ENCODE peak calls at places on chromosomes 1 and 21, in ten cellular contexts. One of them, this sample, is unnamed.

GRCh38 chr1:208533746-208534603 is 289.8 kb upstream of the PLXNA2 start:
- DNase-seq in OCI-LY7: no peak
- DNase-seq in AG04450: no peak
- DNase-seq in endothelial cell of umbilical vein: no peak
- DNase-seq in neuronal stem cell: no peak
- DNase-seq in breast epithelium: no peak
- DNase-seq in pancreas: no peak
- DNase-seq in A673: no peak
- DNase-seq in tibial nerve: no peak
- DNase-seq in ovary: no peak
- DNase-seq in this sample: no peak

GRCh38 chr1:64183985-64184440 is 19.4 kb upstream of the UBE2U start:
- DNase-seq in OCI-LY7: no peak
- DNase-seq in AG04450: no peak
- DNase-seq in endothelial cell of umbilical vein: no peak
- DNase-seq in neuronal stem cell: no peak
- DNase-seq in breast epithelium: no peak
- DNase-seq in pancreas: no peak
- DNase-seq in A673: no peak
- DNase-seq in tibial nerve: no peak
- DNase-seq in ovary: no peak
- DNase-seq in this sample: no peak

GRCh38 chr1:164914208-164914607 is 355.2 kb downstream of the PBX1 start:
- DNase-seq in OCI-LY7: no peak
- DNase-seq in AG04450: peak
- DNase-seq in endothelial cell of umbilical vein: peak
- DNase-seq in neuronal stem cell: no peak
- DNase-seq in breast epithelium: no peak
- DNase-seq in pancreas: peak
- DNase-seq in A673: peak
- DNase-seq in tibial nerve: no peak
- DNase-seq in ovary: no peak
- DNase-seq in this sample: no peak

GRCh38 chr21:34198232-34199120 is 125.1 kb downstream of the MRPS6 start:
- DNase-seq in OCI-LY7: peak
- DNase-seq in AG04450: no peak
- DNase-seq in endothelial cell of umbilical vein: no peak
- DNase-seq in neuronal stem cell: no peak
- DNase-seq in breast epithelium: no peak
- DNase-seq in pancreas: no peak
- DNase-seq in A673: no peak
- DNase-seq in tibial nerve: no peak
- DNase-seq in ovary: no peak
- DNase-seq in this sample: no peak

GRCh38 chr1:24721533-24721932 is 23.7 kb upstream of the CLIC4 start:
- DNase-seq in OCI-LY7: no peak
- DNase-seq in AG04450: no peak
- DNase-seq in endothelial cell of umbilical vein: no peak
- DNase-seq in neuronal stem cell: no peak
- DNase-seq in breast epithelium: no peak
- DNase-seq in pancreas: no peak
- DNase-seq in A673: no peak
- DNase-seq in tibial nerve: no peak
- DNase-seq in ovary: no peak
- DNase-seq in this sample: no peak

GRCh38 chr1:221809101-221810029 is 67.5 kb upstream of the DUSP10 start:
- DNase-seq in OCI-LY7: no peak
- DNase-seq in AG04450: no peak
- DNase-seq in endothelial cell of umbilical vein: peak
- DNase-seq in neuronal stem cell: no peak
- DNase-seq in breast epithelium: no peak
- DNase-seq in pancreas: no peak
- DNase-seq in A673: no peak
- DNase-seq in tibial nerve: no peak
- DNase-seq in ovary: no peak
- DNase-seq in this sample: no peak

GRCh38 chr1:153577138-153577537 is 11.5 kb upstream of the S100A2 start:
- DNase-seq in OCI-LY7: no peak
- DNase-seq in AG04450: no peak
- DNase-seq in endothelial cell of umbilical vein: no peak
- DNase-seq in neuronal stem cell: no peak
- DNase-seq in breast epithelium: no peak
- DNase-seq in pancreas: no peak
- DNase-seq in A673: no peak
- DNase-seq in tibial nerve: no peak
- DNase-seq in ovary: no peak
- DNase-seq in this sample: no peak

GRCh38 chr1:55447488-55447887 is 232.3 kb upstream of the USP24 start:
- DNase-seq in OCI-LY7: no peak
- DNase-seq in AG04450: no peak
- DNase-seq in endothelial cell of umbilical vein: peak
- DNase-seq in neuronal stem cell: no peak
- DNase-seq in breast epithelium: no peak
- DNase-seq in pancreas: no peak
- DNase-seq in A673: no peak
- DNase-seq in tibial nerve: no peak
- DNase-seq in ovary: no peak
- DNase-seq in this sample: no peak

GRCh38 chr1:98761238-98761637 is 99.7 kb downstream of the SNX7 start:
- DNase-seq in OCI-LY7: peak
- DNase-seq in AG04450: no peak
- DNase-seq in endothelial cell of umbilical vein: no peak
- DNase-seq in neuronal stem cell: no peak
- DNase-seq in breast epithelium: no peak
- DNase-seq in pancreas: no peak
- DNase-seq in A673: peak
- DNase-seq in tibial nerve: no peak
- DNase-seq in ovary: no peak
- DNase-seq in this sample: no peak

GRCh38 chr1:215475719-215476525 is 91.2 kb upstream of the KCTD3 start:
- DNase-seq in OCI-LY7: no peak
- DNase-seq in AG04450: peak
- DNase-seq in endothelial cell of umbilical vein: no peak
- DNase-seq in neuronal stem cell: no peak
- DNase-seq in breast epithelium: no peak
- DNase-seq in pancreas: no peak
- DNase-seq in A673: no peak
- DNase-seq in tibial nerve: no peak
- DNase-seq in ovary: no peak
- DNase-seq in this sample: no peak

GRCh38 chr21:37237346-37237745 is 29.8 kb downstream of the VPS26C start:
- DNase-seq in OCI-LY7: no peak
- DNase-seq in AG04450: no peak
- DNase-seq in endothelial cell of umbilical vein: no peak
- DNase-seq in neuronal stem cell: no peak
- DNase-seq in breast epithelium: no peak
- DNase-seq in pancreas: no peak
- DNase-seq in A673: no peak
- DNase-seq in tibial nerve: no peak
- DNase-seq in ovary: no peak
- DNase-seq in this sample: no peak

GRCh38 chr1:30700528-30701265 is 22.7 kb downstream of the MATN1 start:
- DNase-seq in OCI-LY7: no peak
- DNase-seq in AG04450: peak
- DNase-seq in endothelial cell of umbilical vein: no peak
- DNase-seq in neuronal stem cell: no peak
- DNase-seq in breast epithelium: no peak
- DNase-seq in pancreas: no peak
- DNase-seq in A673: peak
- DNase-seq in tibial nerve: peak
- DNase-seq in ovary: peak
- DNase-seq in this sample: no peak

GRCh38 chr1:221394011-221394544 is 347.8 kb downstream of the DUSP10 start:
- DNase-seq in OCI-LY7: no peak
- DNase-seq in AG04450: peak
- DNase-seq in endothelial cell of umbilical vein: peak
- DNase-seq in neuronal stem cell: no peak
- DNase-seq in breast epithelium: no peak
- DNase-seq in pancreas: no peak
- DNase-seq in A673: no peak
- DNase-seq in tibial nerve: no peak
- DNase-seq in ovary: no peak
- DNase-seq in this sample: no peak

GRCh38 chr1:91944087-91944486 is 5.1 kb upstream of the BRDT start:
- DNase-seq in OCI-LY7: no peak
- DNase-seq in AG04450: no peak
- DNase-seq in endothelial cell of umbilical vein: no peak
- DNase-seq in neuronal stem cell: no peak
- DNase-seq in breast epithelium: no peak
- DNase-seq in pancreas: no peak
- DNase-seq in A673: no peak
- DNase-seq in tibial nerve: no peak
- DNase-seq in ovary: no peak
- DNase-seq in this sample: no peak

DNA sequence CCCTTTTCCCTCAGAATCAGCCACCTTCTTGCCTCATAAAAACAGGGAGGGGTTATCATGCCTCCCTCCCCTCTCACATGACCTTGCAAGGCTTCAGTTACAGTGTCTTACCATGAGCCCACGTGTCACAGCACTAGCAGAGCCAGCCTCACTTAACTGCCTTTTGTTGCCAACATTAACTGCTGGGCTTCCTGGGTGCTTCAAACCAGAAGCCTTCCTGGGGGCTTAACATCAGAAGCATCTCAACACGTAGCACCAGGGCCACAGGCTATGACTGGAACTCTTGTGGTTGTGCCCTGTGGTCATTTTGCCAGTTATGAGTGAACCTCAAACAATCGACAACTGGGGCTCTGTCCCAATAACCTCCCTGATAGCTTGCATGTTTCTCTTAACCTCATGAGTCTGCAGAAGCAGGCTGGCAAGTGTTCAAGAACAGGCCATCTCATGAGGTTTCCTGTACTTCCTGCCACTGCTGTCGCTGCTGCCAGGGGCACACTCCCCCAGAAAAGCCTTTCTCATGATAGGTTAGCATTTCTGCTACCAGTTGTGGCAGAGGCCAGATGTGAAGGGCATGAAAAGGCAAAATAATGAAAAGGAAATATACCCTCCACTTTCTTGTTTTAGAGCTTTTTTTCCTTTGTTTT is 132.2 kb downstream of the GLUL start:
- DNase-seq in OCI-LY7: no peak
- DNase-seq in AG04450: no peak
- DNase-seq in endothelial cell of umbilical vein: no peak
- DNase-seq in neuronal stem cell: no peak
- DNase-seq in breast epithelium: no peak
- DNase-seq in pancreas: peak
- DNase-seq in A673: peak
- DNase-seq in tibial nerve: peak
- DNase-seq in ovary: no peak
- DNase-seq in this sample: peak
- H3K27ac ChIP-seq in OCI-LY7: no peak
- H3K27ac ChIP-seq in AG04450: no peak
- H3K27ac ChIP-seq in endothelial cell of umbilical vein: no peak
- H3K27ac ChIP-seq in neuronal stem cell: no peak
- H3K27ac ChIP-seq in breast epithelium: peak
- H3K27ac ChIP-seq in pancreas: no peak
- H3K27ac ChIP-seq in A673: no peak
- H3K27ac ChIP-seq in tibial nerve: peak
- H3K27ac ChIP-seq in ovary: no peak
- H3K27ac ChIP-seq in this sample: peak

GRCh38 chr1:16955186-16955585 is 25.2 kb downstream of the MFAP2 start:
- DNase-seq in OCI-LY7: no peak
- DNase-seq in AG04450: no peak
- DNase-seq in endothelial cell of umbilical vein: no peak
- DNase-seq in neuronal stem cell: no peak
- DNase-seq in breast epithelium: no peak
- DNase-seq in pancreas: no peak
- DNase-seq in A673: no peak
- DNase-seq in tibial nerve: no peak
- DNase-seq in ovary: no peak
- DNase-seq in this sample: no peak
- H3K27ac ChIP-seq in OCI-LY7: no peak
- H3K27ac ChIP-seq in AG04450: no peak
- H3K27ac ChIP-seq in endothelial cell of umbilical vein: no peak
- H3K27ac ChIP-seq in neuronal stem cell: no peak
- H3K27ac ChIP-seq in breast epithelium: no peak
- H3K27ac ChIP-seq in pancreas: no peak
- H3K27ac ChIP-seq in A673: no peak
- H3K27ac ChIP-seq in tibial nerve: no peak
- H3K27ac ChIP-seq in ovary: no peak
- H3K27ac ChIP-seq in this sample: no peak

GRCh38 chr1:197837911-197838310 is 62.6 kb upstream of the DENND1B start:
- DNase-seq in OCI-LY7: no peak
- DNase-seq in AG04450: no peak
- DNase-seq in endothelial cell of umbilical vein: peak
- DNase-seq in neuronal stem cell: no peak
- DNase-seq in breast epithelium: no peak
- DNase-seq in pancreas: no peak
- DNase-seq in A673: no peak
- DNase-seq in tibial nerve: no peak
- DNase-seq in ovary: no peak
- DNase-seq in this sample: no peak

GRCh38 chr1:197841828-197842573 is 60.4 kb upstream of the C1orf53 start:
- DNase-seq in OCI-LY7: no peak
- DNase-seq in AG04450: peak
- DNase-seq in endothelial cell of umbilical vein: no peak
- DNase-seq in neuronal stem cell: no peak
- DNase-seq in breast epithelium: no peak
- DNase-seq in pancreas: no peak
- DNase-seq in A673: no peak
- DNase-seq in tibial nerve: no peak
- DNase-seq in ovary: no peak
- DNase-seq in this sample: no peak

GRCh38 chr1:197841158-197841557 is 61.3 kb upstream of the C1orf53 start:
- DNase-seq in OCI-LY7: no peak
- DNase-seq in AG04450: no peak
- DNase-seq in endothelial cell of umbilical vein: no peak
- DNase-seq in neuronal stem cell: no peak
- DNase-seq in breast epithelium: no peak
- DNase-seq in pancreas: no peak
- DNase-seq in A673: no peak
- DNase-seq in tibial nerve: no peak
- DNase-seq in ovary: no peak
- DNase-seq in this sample: no peak

GRCh38 chr1:197838836-197839235 is 63.6 kb upstream of the DENND1B start:
- DNase-seq in OCI-LY7: no peak
- DNase-seq in AG04450: peak
- DNase-seq in endothelial cell of umbilical vein: peak
- DNase-seq in neuronal stem cell: no peak
- DNase-seq in breast epithelium: no peak
- DNase-seq in pancreas: no peak
- DNase-seq in A673: no peak
- DNase-seq in tibial nerve: no peak
- DNase-seq in ovary: no peak
- DNase-seq in this sample: no peak
- H3K27ac ChIP-seq in OCI-LY7: no peak
- H3K27ac ChIP-seq in AG04450: no peak
- H3K27ac ChIP-seq in endothelial cell of umbilical vein: peak
- H3K27ac ChIP-seq in neuronal stem cell: no peak
- H3K27ac ChIP-seq in breast epithelium: no peak
- H3K27ac ChIP-seq in pancreas: no peak
- H3K27ac ChIP-seq in A673: no peak
- H3K27ac ChIP-seq in tibial nerve: no peak
- H3K27ac ChIP-seq in ovary: no peak
- H3K27ac ChIP-seq in this sample: no peak

DNA sequence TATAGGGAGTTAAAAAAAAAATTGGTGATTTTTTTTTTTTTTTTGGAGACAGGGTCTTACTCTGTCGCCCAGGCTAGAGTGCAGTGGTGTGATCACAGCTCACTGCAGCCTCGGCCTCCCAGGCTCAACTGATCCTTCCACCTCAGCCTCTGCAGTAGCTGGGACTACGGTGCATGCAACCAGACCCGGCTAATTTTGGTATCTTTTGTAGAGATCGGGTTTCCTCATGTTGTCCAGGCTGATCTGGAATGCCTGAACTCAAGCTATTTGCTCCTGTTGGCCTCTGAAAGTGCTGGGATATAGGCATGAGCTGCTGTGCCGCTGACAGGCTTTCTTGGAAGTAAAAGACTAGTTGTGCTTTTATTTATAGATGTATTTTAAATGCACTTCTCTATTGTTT is 3.0 kb downstream of the CDC42 start:
- DNase-seq in OCI-LY7: no peak
- DNase-seq in AG04450: no peak
- DNase-seq in endothelial cell of umbilical vein: no peak
- DNase-seq in neuronal stem cell: no peak
- DNase-seq in breast epithelium: no peak
- DNase-seq in pancreas: no peak
- DNase-seq in A673: no peak
- DNase-seq in tibial nerve: no peak
- DNase-seq in ovary: no peak
- DNase-seq in this sample: no peak
- H3K27ac ChIP-seq in OCI-LY7: no peak
- H3K27ac ChIP-seq in AG04450: no peak
- H3K27ac ChIP-seq in endothelial cell of umbilical vein: peak
- H3K27ac ChIP-seq in neuronal stem cell: no peak
- H3K27ac ChIP-seq in breast epithelium: peak
- H3K27ac ChIP-seq in pancreas: no peak
- H3K27ac ChIP-seq in A673: no peak
- H3K27ac ChIP-seq in tibial nerve: peak
- H3K27ac ChIP-seq in ovary: no peak
- H3K27ac ChIP-seq in this sample: no peak

This sample was measured in heart right ventricle.